ENCODE peak calls at places on chromosome 17, in seven cellular contexts. H is MM.1S, V is fibroblast of lung, N is AG10803, G is sigmoid colon, D is H7, X is Karpas-422. U is an unnamed sample.

GRCh38 chr17:75764417-75764710 is 628 bp downstream of the GALK1 start:
- DNase-seq in H (no peak), V (no peak), N (no peak), G (no peak), D (no peak), X (no peak), U (no peak)

GRCh38 chr17:74871329-74872076 is 1.3 kb downstream of the FDXR start:
- DNase-seq in H (no peak), V (no peak), N (no peak), G (no peak), D (no peak), X (no peak), U (no peak)

GRCh38 chr17:75512946-75513666 is 2.2 kb downstream of the CASKIN2 start:
- DNase-seq in H (no peak), V (peak), N (peak), G (no peak), D (no peak), X (no peak), U (no peak)

GRCh38 chr17:81685108-81685507 is 1.3 kb downstream of the HGS start:
- DNase-seq in H (peak), V (peak), N (peak), G (no peak), D (peak), X (no peak), U (no peak)

GRCh38 chr17:5950871-5951270 is 119.3 kb upstream of the WSCD1 start:
- DNase-seq in H (no peak), V (no peak), N (no peak), G (no peak), D (no peak), X (no peak), U (no peak)

GRCh38 chr17:80461527-80462166 is 14.8 kb downstream of the NPTX1 start:
- DNase-seq in H (no peak), V (no peak), N (no peak), G (no peak), D (peak), X (no peak), U (no peak)

GRCh38 chr17:29959658-29960337 is 18.4 kb downstream of the EFCAB5 start:
- DNase-seq in H (no peak), V (peak), N (no peak), G (no peak), D (no peak), X (no peak), U (no peak)

GRCh38 chr17:59558953-59559352 is 6.5 kb upstream of the DHX40 start:
- DNase-seq in H (no peak), V (peak), N (peak), G (no peak), D (no peak), X (peak), U (no peak)

GRCh38 chr17:28466521-28467048 is 6.9 kb upstream of the SLC13A2 start:
- DNase-seq in H (no peak), V (peak), N (no peak), G (no peak), D (no peak), X (no peak), U (no peak)

GRCh38 chr17:66441012-66441703 is 138.7 kb downstream of the PRKCA start:
- DNase-seq in H (peak), V (peak), N (no peak), G (no peak), D (no peak), X (peak), U (no peak)

GRCh38 chr17:1203111-1203966 is 23.6 kb upstream of the ABR start:
- DNase-seq in H (no peak), V (peak), N (peak), G (peak), D (peak), X (peak), U (no peak)

GRCh38 chr17:36089888-36090836 is at the start of gene CCL3:
- DNase-seq in H (peak), V (no peak), N (no peak), G (no peak), D (no peak), X (peak), U (no peak)

GRCh38 chr17:59512844-59513383 is 52.5 kb upstream of the DHX40 start:
- DNase-seq in H (no peak), V (no peak), N (no peak), G (no peak), D (no peak), X (no peak), U (no peak)

GRCh38 chr17:67862614-67863217 is 37.4 kb downstream of the BPTF start:
- DNase-seq in H (no peak), V (no peak), N (no peak), G (no peak), D (no peak), X (no peak), U (no peak)

GRCh38 chr17:79232957-79233356 is 158.3 kb downstream of the ENGASE start:
- DNase-seq in H (no peak), V (no peak), N (no peak), G (no peak), D (no peak), X (no peak), U (no peak)

GRCh38 chr17:75430159-75430748 is 24.8 kb upstream of the GRB2 start:
- DNase-seq in H (no peak), V (peak), N (peak), G (no peak), D (peak), X (no peak), U (peak)

GRCh38 chr17:73802314-73802713 is 158.1 kb upstream of the SDK2 start:
- DNase-seq in H (no peak), V (no peak), N (no peak), G (no peak), D (no peak), X (no peak), U (no peak)

GRCh38 chr17:32626371-32626770 is 139.6 kb downstream of the CDK5R1 start:
- DNase-seq in H (no peak), V (no peak), N (no peak), G (no peak), D (no peak), X (no peak), U (peak)

GRCh38 chr17:29615492-29616299 is 7.0 kb downstream of the CORO6 start:
- DNase-seq in H (peak), V (peak), N (peak), G (peak), D (peak), X (peak), U (no peak)

GRCh38 chr17:74981979-74982662 is 5.3 kb upstream of the CDR2L start:
- DNase-seq in H (no peak), V (peak), N (peak), G (peak), D (peak), X (peak), U (peak)

GRCh38 chr17:70862295-70862694 is 693.0 kb downstream of the KCNJ2 start:
- DNase-seq in H (no peak), V (no peak), N (no peak), G (no peak), D (no peak), X (no peak), U (no peak)

GRCh38 chr17:47847341-47848197 is 3.4 kb downstream of the SP6 start:
- DNase-seq in H (peak), V (no peak), N (no peak), G (no peak), D (peak), X (no peak), U (no peak)

GRCh38 chr17:39485555-39485954 is 24.3 kb downstream of the CDK12 start:
- DNase-seq in H (no peak), V (peak), N (peak), G (no peak), D (no peak), X (no peak), U (peak)

GRCh38 chr17:17128476-17129075 is 77.6 kb downstream of the PLD6 start:
- DNase-seq in H (no peak), V (no peak), N (no peak), G (no peak), D (no peak), X (no peak), U (no peak)

GRCh38 chr17:36001862-36002603 is 680 bp upstream of the CCL15 start:
- DNase-seq in H (no peak), V (no peak), N (no peak), G (no peak), D (no peak), X (no peak), U (no peak)

GRCh38 chr17:17171991-17172939 is 33.9 kb downstream of the PLD6 start:
- DNase-seq in H (no peak), V (no peak), N (no peak), G (no peak), D (peak), X (no peak), U (no peak)

GRCh38 chr17:43570518-43570928 is 24.4 kb upstream of the ETV4 start:
- DNase-seq in H (no peak), V (peak), N (peak), G (no peak), D (no peak), X (no peak), U (no peak)

GRCh38 chr17:65535777-65536572 is 25.5 kb downstream of the AXIN2 start:
- DNase-seq in H (no peak), V (no peak), N (peak), G (peak), D (peak), X (no peak), U (no peak)

GRCh38 chr17:72104863-72105234 is 16.0 kb upstream of the SOX9 start:
- DNase-seq in H (no peak), V (peak), N (no peak), G (no peak), D (no peak), X (no peak), U (no peak)

GRCh38 chr17:45019177-45019711 is 32.2 kb downstream of the DCAKD start:
- DNase-seq in H (peak), V (peak), N (peak), G (peak), D (peak), X (no peak), U (peak)

GRCh38 chr17:47660064-47660492 is 10.4 kb downstream of the KPNB1 start:
- DNase-seq in H (peak), V (no peak), N (no peak), G (no peak), D (no peak), X (no peak), U (no peak)

GRCh38 chr17:47942568-47942967 is 1.2 kb downstream of the PNPO start:
- DNase-seq in H (no peak), V (no peak), N (no peak), G (no peak), D (no peak), X (no peak), U (no peak)

GRCh38 chr17:969767-970387 is 9.7 kb downstream of the NXN start:
- DNase-seq in H (no peak), V (no peak), N (no peak), G (peak), D (peak), X (no peak), U (no peak)

GRCh38 chr17:17463821-17464220 is 13.0 kb upstream of the MED9 start:
- DNase-seq in H (no peak), V (no peak), N (no peak), G (no peak), D (no peak), X (no peak), U (no peak)

GRCh38 chr17:35809855-35810461 is 674 bp downstream of the TAF15 start:
- DNase-seq in H (peak), V (peak), N (peak), G (no peak), D (no peak), X (peak), U (no peak)

GRCh38 chr17:79355186-79355585 is 255.7 kb downstream of the RBFOX3 start:
- DNase-seq in H (no peak), V (no peak), N (no peak), G (no peak), D (peak), X (no peak), U (no peak)

GRCh38 chr17:64230551-64231408 is 32.3 kb downstream of the TEX2 start:
- DNase-seq in H (no peak), V (peak), N (peak), G (no peak), D (no peak), X (no peak), U (no peak)

GRCh38 chr17:50511058-50511457 is 2.8 kb downstream of the MYCBPAP start:
- DNase-seq in H (peak), V (no peak), N (no peak), G (no peak), D (no peak), X (no peak), U (no peak)

GRCh38 chr17:2595736-2596135 is 2.3 kb downstream of the PAFAH1B1 start:
- DNase-seq in H (no peak), V (peak), N (peak), G (no peak), D (no peak), X (peak), U (no peak)

GRCh38 chr17:75159196-75160031 is 5.1 kb upstream of the JPT1 start:
- DNase-seq in H (no peak), V (peak), N (no peak), G (no peak), D (no peak), X (no peak), U (no peak)

DNA sequence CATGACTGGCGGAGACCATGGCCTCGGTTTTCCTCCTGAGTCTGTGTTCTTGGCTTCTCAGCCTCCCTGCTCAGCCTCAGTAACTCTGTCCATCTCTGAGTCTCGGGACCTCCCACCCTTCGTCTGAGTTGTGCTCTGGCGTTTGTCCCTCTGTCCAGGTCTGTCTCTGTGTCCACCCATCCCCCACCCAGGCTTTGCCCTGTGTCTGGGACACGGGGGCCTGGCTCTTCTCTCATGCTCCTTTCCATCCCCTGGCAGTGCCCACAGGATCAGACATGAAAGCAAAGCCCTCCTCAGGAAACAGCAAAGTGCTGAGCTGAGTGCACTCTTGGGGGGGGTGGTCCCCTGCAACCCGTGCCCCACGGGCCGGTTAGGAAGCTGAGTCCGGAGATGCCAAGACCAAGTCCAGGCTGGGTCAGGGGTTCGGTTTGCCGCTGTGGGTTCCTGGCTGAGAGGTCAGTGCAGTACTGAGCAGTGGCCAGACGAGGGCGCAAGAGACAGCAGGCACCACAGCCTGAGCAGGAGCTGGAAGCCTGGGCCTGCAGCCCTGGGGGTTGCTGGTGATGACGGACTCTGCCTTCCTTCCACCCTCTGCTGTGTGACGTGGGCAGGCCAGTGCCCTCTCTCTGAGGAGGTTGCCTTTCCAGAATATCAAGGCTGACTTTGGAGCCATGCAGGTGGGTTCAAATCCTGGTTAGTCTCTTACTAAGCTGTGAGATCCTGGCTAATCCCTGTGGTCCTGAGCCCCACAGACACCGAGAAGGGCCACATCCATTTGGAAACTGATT is 2.5 kb downstream of the P2RX1 start:
- DNase-seq in H (peak), V (peak), N (peak), G (peak), D (peak), X (peak), U (peak)
- H3K4me3 ChIP-seq in H (peak), V (no peak), N (no peak), G (no peak), D (no peak), X (peak), U (no peak)

GRCh38 chr17:41527076-41528023 is 758 bp downstream of the KRT19 start:
- DNase-seq in H (no peak), V (no peak), N (no peak), G (no peak), D (peak), X (no peak), U (no peak)
- H3K4me3 ChIP-seq in H (no peak), V (peak), N (peak), G (no peak), D (peak), X (no peak), U (no peak)

DNA sequence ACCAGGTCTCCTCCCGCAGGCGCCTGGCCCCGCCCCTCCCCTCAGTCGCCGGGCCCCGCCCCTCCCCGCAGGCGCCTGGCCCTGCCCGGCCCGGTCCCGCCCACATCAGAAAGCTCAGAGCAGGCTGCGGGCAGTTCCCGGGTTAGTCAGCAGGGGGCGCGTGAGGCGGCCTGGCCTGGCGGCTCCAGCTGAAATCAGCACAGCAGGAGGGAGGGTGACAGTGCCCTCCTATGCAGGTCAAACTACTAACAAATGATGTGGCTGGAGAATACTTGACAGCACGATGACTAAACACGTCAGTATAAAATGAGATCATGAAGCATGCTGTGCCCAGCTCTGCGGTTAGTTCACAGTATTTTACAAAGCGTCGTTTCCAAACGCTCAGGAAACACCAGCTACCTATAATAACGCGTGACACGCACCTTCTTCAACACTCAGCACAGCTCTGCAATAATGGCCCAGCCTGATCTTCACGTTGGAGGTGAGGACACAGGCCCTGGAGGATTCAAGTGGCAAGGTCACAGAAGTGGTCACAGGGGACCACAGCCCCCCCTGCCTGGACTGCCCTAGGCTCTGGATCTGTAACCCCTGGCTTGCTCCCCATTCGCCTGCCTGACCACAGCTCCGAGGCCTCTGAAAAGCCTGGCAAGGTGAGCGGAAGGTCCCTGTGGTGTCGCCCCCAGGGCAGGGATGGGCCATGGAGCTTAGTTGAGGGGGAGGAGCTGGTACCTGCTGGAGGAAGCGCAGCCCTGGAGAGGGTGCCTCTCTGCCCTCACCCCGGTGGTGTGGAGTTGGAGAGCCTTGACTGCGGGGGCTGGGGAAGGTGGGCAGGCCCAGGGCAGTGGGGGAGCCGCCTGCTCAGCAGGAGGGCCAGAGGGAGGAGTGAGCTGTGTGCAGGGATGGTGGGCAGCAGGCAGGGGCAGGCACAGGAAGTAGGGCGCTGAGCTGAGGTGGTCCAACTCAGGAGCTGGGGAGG is 81.2 kb downstream of the KCNJ12 start:
- DNase-seq in H (peak), V (peak), N (peak), G (peak), D (peak), X (peak), U (peak)
- H3K4me3 ChIP-seq in H (no peak), V (no peak), N (no peak), G (no peak), D (peak), X (no peak), U (no peak)

DNA sequence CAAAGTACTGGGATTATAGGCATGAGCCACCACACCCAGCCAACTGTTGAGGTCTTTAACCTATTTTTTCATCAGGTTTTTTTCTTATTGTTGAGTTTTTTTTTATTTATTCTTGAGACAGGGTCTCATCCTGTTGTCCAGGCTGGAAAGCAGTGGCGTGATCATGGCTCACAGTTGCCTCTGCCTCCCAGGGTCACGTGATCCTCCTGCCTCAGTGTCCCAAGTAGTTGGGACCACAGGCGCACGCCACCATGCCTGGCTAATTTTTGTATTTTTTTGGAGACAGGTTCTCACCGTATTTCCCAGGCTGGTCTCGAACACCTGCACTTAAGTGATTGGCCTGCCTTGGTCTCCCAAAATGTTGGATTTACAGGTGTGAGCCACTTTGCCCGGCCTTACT is 95.9 kb downstream of the BCAS3 start:
- DNase-seq in H (no peak), V (no peak), N (no peak), G (no peak), D (no peak), X (no peak), U (no peak)
- H3K4me3 ChIP-seq in H (no peak), V (no peak), N (no peak), G (no peak), D (no peak), X (no peak), U (no peak)

GRCh38 chr17:55577011-55577586 is 65.8 kb upstream of the SMIM36 start:
- DNase-seq in H (peak), V (peak), N (peak), G (peak), D (no peak), X (peak), U (peak)

GRCh38 chr17:55577687-55578086 is 66.4 kb upstream of the SMIM36 start:
- DNase-seq in H (peak), V (peak), N (no peak), G (no peak), D (no peak), X (no peak), U (peak)

GRCh38 chr17:55572599-55572998 is 61.3 kb upstream of the SMIM36 start:
- DNase-seq in H (no peak), V (no peak), N (no peak), G (no peak), D (no peak), X (no peak), U (no peak)

GRCh38 chr17:55576237-55576998 is 65.2 kb upstream of the SMIM36 start:
- DNase-seq in H (no peak), V (peak), N (peak), G (no peak), D (no peak), X (peak), U (no peak)

DNA sequence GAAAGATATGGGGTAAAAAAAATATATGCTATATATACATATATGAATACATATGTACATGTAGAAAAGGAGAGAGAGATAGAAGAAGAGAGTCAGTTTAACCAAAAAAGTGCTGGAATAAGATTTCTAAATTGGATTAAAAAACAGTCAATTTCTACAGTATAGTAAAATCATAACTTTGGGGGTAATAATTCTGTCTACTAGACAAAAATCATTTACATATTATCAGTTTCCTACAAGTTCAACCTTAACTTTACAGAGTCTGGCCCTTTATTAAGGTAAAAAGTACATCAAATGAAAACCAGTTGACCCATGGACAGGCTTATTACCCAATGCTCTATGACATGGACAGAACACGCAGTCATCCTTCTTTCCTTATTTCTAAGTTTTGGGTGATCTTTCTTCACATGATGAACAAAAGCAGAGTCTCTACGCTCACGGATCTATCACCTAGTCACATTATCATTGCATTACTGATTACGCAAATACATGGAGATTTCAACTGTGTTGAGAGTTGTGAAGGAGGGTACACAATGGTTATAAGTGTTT is 63.9 kb upstream of the SMIM36 start:
- DNase-seq in H (no peak), V (no peak), N (no peak), G (no peak), D (no peak), X (no peak), U (no peak)
- H3K4me3 ChIP-seq in H (no peak), V (no peak), N (no peak), G (no peak), D (no peak), X (no peak), U (no peak)

U was measured in SJCRH30.